ENCODE peak calls at places on chromosomes 6 and 20, in seven cellular contexts. C is CD8-positive, alpha-beta memory T cell; U is MM.1S; E is mammary epithelial cell; M is uterus; N is Peyer's patch; H is H9. J is an unnamed sample. For H3K4me1, the result is how much of the 10 kb centered on the place peaks cover.

GRCh38 chr6:27782703-27783236 is 129.4 kb downstream of the OR2B2 start:
- DNase-seq in C (no peak), U (no peak), E (no peak), M (no peak), N (no peak), H (no peak), J (no peak)

GRCh38 chr20:38337561-38338140 is 8.6 kb upstream of the LBP start:
- DNase-seq in C (no peak), U (no peak), E (peak), M (no peak), N (peak), H (peak), J (no peak)

GRCh38 chr20:3238616-3239025 is 369 bp downstream of the SLC4A11 start:
- DNase-seq in C (peak), U (peak), E (peak), M (no peak), N (peak), H (peak), J (peak)

GRCh38 chr20:43379239-43379917 is 78.3 kb upstream of the SRSF6 start:
- DNase-seq in C (no peak), U (no peak), E (peak), M (no peak), N (no peak), H (no peak), J (no peak)

GRCh38 chr6:138691595-138692057 is 81.9 kb upstream of the CCDC28A start:
- DNase-seq in C (no peak), U (no peak), E (peak), M (no peak), N (no peak), H (peak), J (no peak)

GRCh38 chr20:59825944-59826759 is 107.3 kb downstream of the SYCP2 start:
- DNase-seq in C (no peak), U (no peak), E (peak), M (no peak), N (peak), H (peak), J (no peak)

GRCh38 chr20:45039470-45039811 is 61.5 kb downstream of the KCNS1 start:
- DNase-seq in C (no peak), U (no peak), E (no peak), M (no peak), N (no peak), H (no peak), J (no peak)

GRCh38 chr6:168302534-168302933 is 17.0 kb downstream of the DACT2 start:
- DNase-seq in C (no peak), U (no peak), E (no peak), M (no peak), N (no peak), H (peak), J (no peak)

GRCh38 chr6:4786936-4787504 is 10.8 kb downstream of the CDYL start:
- DNase-seq in C (no peak), U (no peak), E (no peak), M (no peak), N (no peak), H (no peak), J (no peak)

GRCh38 chr6:111995409-111995808 is 58.5 kb upstream of the CCN6 start:
- DNase-seq in C (no peak), U (no peak), E (peak), M (no peak), N (no peak), H (no peak), J (no peak)

GRCh38 chr6:168061269-168062210 is 17.5 kb downstream of the FRMD1 start:
- DNase-seq in C (no peak), U (no peak), E (no peak), M (no peak), N (no peak), H (no peak), J (no peak)

GRCh38 chr6:729646-730320 is 36.8 kb upstream of the EXOC2 start:
- DNase-seq in C (no peak), U (no peak), E (no peak), M (no peak), N (no peak), H (no peak), J (no peak)

GRCh38 chr6:10140824-10141223 is 274.1 kb downstream of the TFAP2A start:
- DNase-seq in C (no peak), U (no peak), E (peak), M (no peak), N (no peak), H (no peak), J (no peak)

GRCh38 chr20:45097485-45098095 is 3.3 kb downstream of the KCNS1 start:
- DNase-seq in C (peak), U (no peak), E (no peak), M (no peak), N (no peak), H (peak), J (no peak)

GRCh38 chr6:27161946-27162603 is 85.4 kb upstream of the PRSS16 start:
- DNase-seq in C (peak), U (peak), E (peak), M (no peak), N (no peak), H (no peak), J (no peak)

GRCh38 chr20:35320396-35321126 is 28.3 kb upstream of the FAM83C start:
- DNase-seq in C (no peak), U (no peak), E (peak), M (no peak), N (no peak), H (no peak), J (no peak)

GRCh38 chr6:11363881-11364576 is 131.6 kb upstream of the NEDD9 start:
- DNase-seq in C (no peak), U (no peak), E (peak), M (no peak), N (no peak), H (no peak), J (no peak)

GRCh38 chr6:3849681-3850450 is 693 bp downstream of the FAM50B start:
- DNase-seq in C (peak), U (no peak), E (no peak), M (peak), N (no peak), H (peak), J (peak)

GRCh38 chr20:53070714-53071392 is 98.7 kb downstream of the TSHZ2 start:
- DNase-seq in C (no peak), U (no peak), E (no peak), M (no peak), N (no peak), H (no peak), J (no peak)

GRCh38 chr20:24604966-24605365 is 135.5 kb downstream of the SYNDIG1 start:
- DNase-seq in C (no peak), U (no peak), E (no peak), M (no peak), N (no peak), H (no peak), J (no peak)

GRCh38 chr20:46530640-46531039 is 17.3 kb upstream of the ZNF334 start:
- DNase-seq in C (no peak), U (no peak), E (no peak), M (no peak), N (no peak), H (no peak), J (no peak)

GRCh38 chr20:46648903-46649649 is 2.2 kb downstream of the SLC13A3 start:
- DNase-seq in C (no peak), U (no peak), E (no peak), M (no peak), N (no peak), H (no peak), J (no peak)

GRCh38 chr6:157592566-157592965 is 211.6 kb downstream of the ZDHHC14 start:
- DNase-seq in C (no peak), U (no peak), E (no peak), M (no peak), N (no peak), H (no peak), J (no peak)

GRCh38 chr6:157089258-157089657 is 234.1 kb downstream of the TMEM242 start:
- DNase-seq in C (no peak), U (no peak), E (no peak), M (no peak), N (no peak), H (peak), J (no peak)

GRCh38 chr20:17598013-17598550 is 28.2 kb downstream of the DSTN start:
- DNase-seq in C (no peak), U (no peak), E (no peak), M (no peak), N (no peak), H (no peak), J (no peak)

GRCh38 chr6:15435468-15435867 is 189.6 kb downstream of the JARID2 start:
- DNase-seq in C (no peak), U (no peak), E (no peak), M (no peak), N (no peak), H (no peak), J (no peak)
- H3K4me1 ChIP-seq in C (half or more), U (half or more), E (under half), M (under half), N (under half), H (under half), J (under half)

GRCh38 chr6:100343678-100344077 is 121.0 kb downstream of the SIM1 start:
- DNase-seq in C (no peak), U (no peak), E (no peak), M (no peak), N (no peak), H (no peak), J (no peak)
- H3K4me1 ChIP-seq in C (under half), U (under half), E (under half), M (under half), N (under half), H (under half), J (under half)

GRCh38 chr6:107539409-107539808 is 49.5 kb downstream of the SOBP start:
- DNase-seq in C (no peak), U (no peak), E (no peak), M (no peak), N (peak), H (no peak), J (no peak)
- H3K4me1 ChIP-seq in C (under half), U (under half), E (under half), M (under half), N (under half), H (under half), J (under half)

GRCh38 chr6:159060107-159060506 is 15.3 kb upstream of the TAGAP start:
- DNase-seq in C (no peak), U (no peak), E (no peak), M (no peak), N (no peak), H (no peak), J (no peak)

GRCh38 chr6:159056432-159056831 is 11.6 kb upstream of the TAGAP start:
- DNase-seq in C (no peak), U (no peak), E (no peak), M (no peak), N (no peak), H (no peak), J (no peak)

GRCh38 chr6:159056941-159057340 is 12.2 kb upstream of the TAGAP start:
- DNase-seq in C (no peak), U (no peak), E (no peak), M (no peak), N (no peak), H (no peak), J (no peak)

GRCh38 chr6:159061146-159061545 is 16.4 kb upstream of the TAGAP start:
- DNase-seq in C (no peak), U (no peak), E (no peak), M (no peak), N (no peak), H (no peak), J (no peak)

DNA sequence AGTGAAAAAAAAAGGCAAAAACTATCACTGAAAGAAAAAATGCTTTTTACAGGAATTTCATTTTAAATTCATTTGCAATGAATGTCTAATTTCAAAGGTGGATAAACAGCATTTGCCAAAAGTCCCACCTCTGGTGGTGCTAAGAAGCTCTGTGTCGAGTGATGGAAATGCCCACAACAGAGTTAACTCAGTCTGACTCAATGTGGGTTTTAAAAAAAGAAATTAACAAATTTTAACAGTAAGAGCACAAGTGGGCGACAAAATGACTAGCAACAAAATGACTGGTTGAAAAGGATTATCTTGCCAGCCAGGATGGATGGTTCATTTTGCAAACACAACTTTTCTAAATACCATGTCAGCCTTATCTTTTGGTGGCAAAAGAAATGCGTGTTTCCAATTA is 14.3 kb upstream of the TAGAP start:
- DNase-seq in C (no peak), U (no peak), E (no peak), M (no peak), N (no peak), H (no peak), J (no peak)
- H3K4me1 ChIP-seq in C (half or more), U (under half), E (under half), M (under half), N (under half), H (under half), J (under half)

GRCh38 chr6:32849126-32849525 is 4.4 kb downstream of the TAP1 start:
- DNase-seq in C (no peak), U (no peak), E (no peak), M (no peak), N (no peak), H (no peak), J (no peak)
- H3K4me1 ChIP-seq in C (half or more), U (under half), E (under half), M (under half), N (under half), H (under half), J (under half)

J was measured in aorta.